ENCODE peak calls at places on chromosome 22, in five cellular contexts. H, F, J, T and V are unnamed samples.

GRCh38 chr22:24290459-24290858 is 19.8 kb downstream of the SPECC1L start:
- DNase-seq in F (no peak), H (no peak), J (no peak), T (no peak), V (no peak)

GRCh38 chr22:29641052-29641780 is 37.8 kb downstream of the NF2 start:
- DNase-seq in H (no peak), J (no peak), F (no peak), T (no peak), V (no peak)

GRCh38 chr22:37173709-37174108 is 14.3 kb downstream of the C1QTNF6 start:
- DNase-seq in F (no peak), H (no peak), T (no peak), J (peak; percentile 47), V (no peak)

GRCh38 chr22:42639541-42640241 is 710 bp downstream of the ATP5MGL start:
- DNase-seq in F (no peak), J (no peak), T (no peak), H (no peak), V (no peak)

GRCh38 chr22:49617264-49617663 is 210.4 kb downstream of the BRD1 start:
- DNase-seq in J (peak; percentile 3), H (no peak), T (no peak), F (no peak), V (no peak)

GRCh38 chr22:38069372-38070249 is 12.4 kb downstream of the PICK1 start:
- DNase-seq in J (peak; percentile 83), T (no peak), F (no peak), H (no peak), V (no peak)

GRCh38 chr22:38305481-38306448 is 11.5 kb downstream of the CSNK1E start:
- DNase-seq in T (no peak), F (no peak), J (no peak), H (peak; percentile 68), V (no peak)

GRCh38 chr22:42766860-42767259 is 46.2 kb upstream of the A4GALT start:
- DNase-seq in J (peak; percentile 50), H (no peak), F (no peak), T (no peak), V (no peak)

GRCh38 chr22:27381552-27381951 is 420.0 kb downstream of the MN1 start:
- DNase-seq in H (no peak), J (no peak), T (no peak), F (no peak), V (no peak)

GRCh38 chr22:41668971-41669911 is 19.4 kb downstream of the SNU13 start:
- DNase-seq in T (no peak), H (peak; percentile 69), F (no peak), J (no peak), V (no peak)